ENCODE peak calls at places on chromosomes 1 and 21, in five cellular contexts. Z, J, L, D and F are unnamed samples.

GRCh38 chr1:48602349-48602748 is 130.3 kb upstream of the SPATA6 start:
- DNase-seq in Z (no peak), J (no peak), L (no peak), D (no peak), F (no peak)

GRCh38 chr21:28072601-28073000 is 920.1 kb downstream of the LTN1 start:
- DNase-seq in Z (no peak), J (no peak), L (no peak), D (no peak), F (no peak)

GRCh38 chr1:21524686-21525339 is 15.6 kb downstream of the ALPL start:
- DNase-seq in Z (no peak), J (no peak), L (no peak), D (no peak), F (no peak)

GRCh38 chr1:161763522-161764098 is 2.5 kb upstream of the ATF6 start:
- DNase-seq in Z (no peak), J (peak), L (no peak), D (peak), F (no peak)

GRCh38 chr1:206738370-206739366 is 31.9 kb upstream of the IL19 start:
- DNase-seq in Z (no peak), J (no peak), L (no peak), D (no peak), F (no peak)

GRCh38 chr1:7508830-7509508 is 262.1 kb upstream of the VAMP3 start:
- DNase-seq in Z (no peak), J (no peak), L (no peak), D (no peak), F (no peak)

GRCh38 chr1:173202430-173203145 is 4.5 kb downstream of the TNFSF4 start:
- DNase-seq in Z (peak), J (no peak), L (peak), D (peak), F (no peak)

GRCh38 chr1:106063510-106063909 is 993.0 kb upstream of the PRMT6 start:
- DNase-seq in Z (no peak), J (no peak), L (no peak), D (no peak), F (no peak)

GRCh38 chr1:16348414-16349182 is 3.7 kb downstream of the FBXO42 start:
- DNase-seq in Z (no peak), J (no peak), L (peak), D (no peak), F (no peak)

GRCh38 chr1:118989006-118989736 is 1.0 kb upstream of the TBX15 start:
- DNase-seq in Z (no peak), J (no peak), L (no peak), D (no peak), F (no peak)

GRCh38 chr1:227451954-227452353 is 111.4 kb upstream of the ZNF678 start:
- DNase-seq in Z (no peak), J (no peak), L (no peak), D (no peak), F (no peak)

GRCh38 chr1:225602590-225603206 is 50.2 kb downstream of the ENAH start:
- DNase-seq in Z (no peak), J (no peak), L (no peak), D (no peak), F (no peak)

GRCh38 chr1:158155673-158156072 is 25.0 kb upstream of the CD1D start:
- DNase-seq in Z (no peak), J (no peak), L (no peak), D (no peak), F (no peak)

GRCh38 chr1:29398431-29398830 is 162.1 kb downstream of the PTPRU start:
- DNase-seq in Z (no peak), J (no peak), L (no peak), D (no peak), F (peak)

GRCh38 chr1:209672705-209673630 is 2.2 kb upstream of the G0S2 start:
- DNase-seq in Z (no peak), J (no peak), L (no peak), D (no peak), F (no peak)

GRCh38 chr1:196105901-196106300 is 502.3 kb downstream of the KCNT2 start:
- DNase-seq in Z (no peak), J (no peak), L (no peak), D (no peak), F (no peak)

GRCh38 chr1:10663668-10664035 is 132.8 kb downstream of the CASZ1 start:
- DNase-seq in Z (peak), J (no peak), L (no peak), D (no peak), F (no peak)

GRCh38 chr21:45981154-45981606 is 390 bp upstream of the COL6A1 start:
- DNase-seq in Z (peak), J (peak), L (peak), D (peak), F (peak)

DNA sequence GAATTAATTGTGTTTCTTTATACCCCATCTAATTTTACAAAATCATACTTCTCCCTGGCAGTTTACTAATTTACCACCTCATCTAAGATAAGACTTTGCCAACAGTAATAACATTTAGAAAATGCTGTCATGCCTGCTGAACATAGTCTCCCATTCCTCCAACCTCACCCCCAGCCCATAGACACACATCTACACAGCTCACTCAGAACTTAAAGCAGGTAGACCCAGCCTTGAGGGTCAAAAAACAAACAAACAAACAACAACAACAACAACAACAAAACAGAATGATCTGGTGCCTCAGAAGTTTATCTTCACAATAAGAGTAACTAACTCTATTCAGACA is 94.0 kb downstream of the ZC3H11B start:
- DNase-seq in Z (no peak), J (no peak), L (no peak), D (no peak), F (no peak)
- H3K27ac ChIP-seq in Z (no peak), J (no peak), L (no peak), D (no peak), F (no peak)

DNA sequence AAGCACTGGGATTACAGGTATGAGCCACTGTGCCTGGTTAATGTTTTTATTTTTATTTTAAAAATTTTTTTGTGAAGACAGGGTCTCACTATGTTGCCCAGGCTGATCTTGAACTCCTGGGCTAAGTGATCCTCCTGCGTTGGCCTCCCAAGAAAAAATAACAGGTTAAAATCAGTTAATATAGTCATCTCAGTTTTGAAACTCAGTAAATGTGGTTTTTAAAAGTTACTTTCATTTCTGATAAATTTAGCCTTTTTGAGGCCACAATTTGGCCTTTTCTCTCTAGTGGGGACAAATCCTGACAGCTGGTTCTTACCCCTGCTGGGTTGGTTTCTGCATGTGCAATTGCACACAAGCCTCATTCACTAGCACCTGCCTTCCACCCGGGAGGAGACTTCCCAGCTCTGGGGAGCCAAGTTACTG is 13.3 kb downstream of the PMF1 start:
- DNase-seq in Z (no peak), J (no peak), L (no peak), D (no peak), F (no peak)
- H3K27ac ChIP-seq in Z (no peak), J (no peak), L (no peak), D (no peak), F (no peak)

GRCh38 chr21:41951876-41952567 is 1.8 kb downstream of the C2CD2 start:
- DNase-seq in Z (no peak), J (no peak), L (no peak), D (no peak), F (no peak)
- H3K27ac ChIP-seq in Z (no peak), J (no peak), L (no peak), D (no peak), F (no peak)

DNA sequence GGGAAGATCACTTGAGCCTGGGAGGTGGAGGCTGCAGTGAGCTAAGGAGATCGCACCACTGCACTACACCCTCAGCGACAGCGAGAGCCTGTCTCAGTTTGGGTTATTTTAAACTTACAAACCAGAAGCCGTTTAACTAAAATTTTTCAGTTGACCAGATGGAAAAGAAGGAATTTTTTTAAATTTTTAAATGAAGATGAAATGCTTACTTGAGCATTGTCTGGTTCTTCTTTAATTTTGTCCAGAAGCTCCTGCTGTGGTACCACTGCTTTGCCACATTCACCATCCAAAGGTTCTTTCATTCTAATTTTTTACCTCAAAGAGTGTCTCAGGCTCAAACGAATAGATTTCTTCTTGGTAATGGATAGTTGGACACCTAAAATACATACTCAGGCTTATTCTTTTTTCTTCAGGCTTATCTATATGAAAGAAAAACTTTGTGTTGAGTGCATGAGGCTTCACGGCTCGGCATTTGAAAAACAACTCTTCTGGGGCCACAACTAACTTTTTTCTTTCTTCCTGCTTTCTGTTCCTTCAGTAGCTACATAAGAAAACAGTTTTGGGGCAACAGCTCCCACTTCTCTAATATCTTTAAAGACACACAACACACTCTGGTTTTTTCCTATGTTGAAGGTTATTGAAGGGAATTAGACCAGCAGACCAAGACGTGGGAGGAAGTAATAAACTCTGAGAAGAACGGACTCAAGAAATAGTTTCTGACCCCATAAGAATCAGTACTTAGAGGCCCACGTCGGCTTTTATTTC is 1.2 kb downstream of the ZMYM6 start:
- DNase-seq in Z (no peak), J (no peak), L (no peak), D (no peak), F (no peak)
- H3K27ac ChIP-seq in Z (peak), J (peak), L (peak), D (peak), F (peak)

GRCh38 chr1:192952646-192953045 is 106.5 kb downstream of the UCHL5 start:
- DNase-seq in Z (no peak), J (no peak), L (no peak), D (no peak), F (no peak)

GRCh38 chr1:192954705-192955265 is 104.4 kb downstream of the UCHL5 start:
- DNase-seq in Z (no peak), J (no peak), L (no peak), D (no peak), F (no peak)

GRCh38 chr1:192949783-192950182 is 109.4 kb downstream of the UCHL5 start:
- DNase-seq in Z (no peak), J (no peak), L (no peak), D (no peak), F (no peak)

GRCh38 chr1:192951961-192952460 is 107.1 kb downstream of the UCHL5 start:
- DNase-seq in Z (no peak), J (no peak), L (peak), D (peak), F (peak)

GRCh38 chr1:192950926-192951325 is 108.2 kb downstream of the UCHL5 start:
- DNase-seq in Z (no peak), J (no peak), L (no peak), D (no peak), F (no peak)
- H3K27ac ChIP-seq in Z (no peak), J (no peak), L (no peak), D (no peak), F (no peak)

DNA sequence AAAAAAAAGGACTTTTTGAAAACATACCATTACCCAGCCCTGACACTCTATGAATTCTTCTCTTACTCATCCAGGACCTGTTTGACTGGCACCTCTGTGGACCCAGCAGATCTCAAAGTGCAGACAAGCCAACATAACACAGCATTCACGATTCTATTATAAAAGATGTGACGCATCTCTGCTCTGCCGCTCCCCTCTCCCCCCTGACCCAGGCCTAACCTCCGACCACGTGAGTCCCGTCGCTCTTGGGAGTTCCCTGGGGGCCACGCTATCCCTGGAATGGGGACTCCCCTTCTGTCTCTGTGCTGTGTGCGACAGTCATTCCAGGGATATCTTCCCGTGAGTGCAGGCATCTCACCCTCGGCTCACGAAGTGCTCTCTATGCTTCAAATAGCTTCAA is 21.1 kb downstream of the LRRC38 start:
- DNase-seq in Z (no peak), J (no peak), L (no peak), D (no peak), F (no peak)
- H3K27ac ChIP-seq in Z (no peak), J (no peak), L (no peak), D (no peak), F (no peak)

GRCh38 chr1:66521736-66522365 is 12.1 kb upstream of the SGIP1 start:
- DNase-seq in Z (no peak), J (no peak), L (peak), D (no peak), F (peak)
- H3K27ac ChIP-seq in Z (no peak), J (no peak), L (no peak), D (no peak), F (peak)